ENCODE peak calls at places on chromosomes 7 and 10, in eight cellular contexts. V, E, K, D, F, Q, I and T are unnamed samples.

GRCh38 chr7:27113991-27114866 is 11.7 kb upstream of the HOXA2 start:
- DNase-seq in V (no peak), I (peak; percentile 72), F (no peak), E (peak; percentile 64), K (no peak), Q (no peak), D (no peak), T (no peak)

GRCh38 chr7:132568962-132569361 is 7.3 kb downstream of the PLXNA4 start:
- DNase-seq in I (no peak), V (no peak), K (no peak), F (no peak), Q (no peak), E (no peak), D (no peak), T (no peak)

GRCh38 chr7:26051021-26051420 is 101.0 kb upstream of the NFE2L3 start:
- DNase-seq in D (no peak), Q (no peak), K (no peak), E (no peak), V (no peak), I (no peak), F (no peak), T (no peak)

GRCh38 chr7:152435384-152436278 is at the start of gene KMT2C:
- DNase-seq in F (peak; percentile 53), D (no peak), I (peak; percentile 67), Q (peak; percentile 74), K (no peak), V (no peak), E (peak; percentile 79), T (no peak)

GRCh38 chr10:69649771-69650550 is 19.9 kb downstream of the FAM241B start:
- DNase-seq in K (no peak), Q (no peak), I (no peak), V (peak; percentile 15), F (no peak), D (no peak), E (no peak), T (no peak)

GRCh38 chr10:11036424-11037011 is 18.8 kb downstream of the CELF2 start:
- DNase-seq in K (no peak), I (peak; percentile 64), Q (peak; percentile 74), E (peak; percentile 69), D (no peak), V (peak; percentile 15), F (no peak), T (no peak)

GRCh38 chr7:23002698-23003097 is 11.2 kb downstream of the HYCC1 start:
- DNase-seq in I (no peak), F (no peak), V (no peak), D (no peak), K (no peak), Q (no peak), E (no peak), T (no peak)

GRCh38 chr7:40268836-40269235 is 134.0 kb downstream of the SUGCT start:
- DNase-seq in D (no peak), F (no peak), E (no peak), V (no peak), I (no peak), Q (no peak), K (no peak), T (no peak)

GRCh38 chr7:157876469-157877285 is 539.9 kb downstream of the DNAJB6 start:
- DNase-seq in K (no peak), D (no peak), V (no peak), I (no peak), F (no peak), E (no peak), Q (peak; percentile 56), T (no peak)

GRCh38 chr10:34148258-34148657 is 666.8 kb downstream of the PARD3 start:
- DNase-seq in E (no peak), F (no peak), I (no peak), V (no peak), Q (no peak), D (no peak), K (no peak), T (no peak)

GRCh38 chr10:7075110-7075509 is 335.7 kb downstream of the SFMBT2 start:
- DNase-seq in Q (no peak), I (no peak), D (no peak), V (no peak), K (no peak), E (no peak), F (no peak), T (no peak)

GRCh38 chr10:7519351-7519750 is 108.5 kb upstream of the SFMBT2 start:
- DNase-seq in F (no peak), K (no peak), V (no peak), D (no peak), I (no peak), Q (no peak), E (peak; percentile 15), T (no peak)

GRCh38 chr10:98267894-98268693 is at the start of gene LOXL4:
- DNase-seq in Q (no peak), D (no peak), I (peak; percentile 65), E (no peak), V (no peak), F (no peak), K (no peak), T (no peak)

GRCh38 chr7:80481196-80481884 is 30.5 kb downstream of the GNAT3 start:
- DNase-seq in V (peak; percentile 28), I (no peak), D (peak; percentile 18), K (no peak), Q (no peak), E (no peak), F (no peak), T (peak; percentile 25)

GRCh38 chr10:688287-688620 is 1.2 kb downstream of the DIP2C start:
- DNase-seq in K (no peak), F (no peak), D (no peak), Q (no peak), E (no peak), V (no peak), I (no peak), T (no peak)

GRCh38 chr10:128062837-128063563 is 63.2 kb downstream of the MKI67 start:
- DNase-seq in F (peak; percentile 69), K (no peak), E (peak; percentile 72), Q (no peak), I (no peak), V (no peak), D (no peak), T (no peak)

GRCh38 chr10:102133373-102134195 is 744 bp downstream of the PPRC1 start:
- DNase-seq in I (peak; percentile 92), V (no peak), E (peak; percentile 90), D (no peak), K (no peak), F (no peak), Q (peak; percentile 88), T (no peak)

GRCh38 chr10:3419719-3420495 is 247.3 kb upstream of the PITRM1 start:
- DNase-seq in E (no peak), V (no peak), Q (no peak), K (no peak), I (no peak), F (no peak), D (no peak), T (no peak)

GRCh38 chr10:60314306-60314940 is 75.3 kb downstream of the ANK3 start:
- DNase-seq in D (no peak), I (no peak), E (no peak), Q (no peak), V (no peak), F (no peak), K (no peak), T (peak; percentile 42)

DNA sequence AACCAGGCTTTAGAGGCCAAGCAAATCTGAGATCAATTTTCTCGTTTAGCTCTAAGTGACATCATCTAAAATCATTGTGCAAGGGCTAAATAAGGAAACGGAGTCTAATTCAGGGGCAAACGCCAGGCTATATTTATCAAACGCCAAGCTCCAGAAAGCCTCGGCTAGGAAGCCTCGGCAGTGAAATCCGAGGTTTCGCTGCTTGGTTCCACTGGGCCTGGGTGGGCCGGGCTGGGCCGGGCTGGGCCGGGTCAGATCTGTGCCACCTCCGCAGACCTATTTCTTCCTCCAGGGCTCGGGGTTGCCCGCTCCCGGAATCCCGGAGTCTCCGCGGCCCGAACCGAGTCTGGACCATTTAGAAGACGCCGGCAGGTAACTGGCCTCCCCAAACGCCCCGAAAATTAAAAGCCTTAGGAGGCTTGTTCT is 459 bp upstream of the FEZF1 start:
- DNase-seq in V (no peak), E (no peak), I (no peak), F (no peak), Q (no peak), K (no peak), D (no peak), T (no peak)
- H3K4me3 ChIP-seq in V (no peak overlapping the region), E (no peak overlapping the region), I (no peak overlapping the region), F (no peak overlapping the region), Q (peak overlapping the region; percentile 4), K (no peak overlapping the region), D (peak overlapping the region; percentile 36), T (no peak overlapping the region)

GRCh38 chr10:107918171-107918570 is 753.7 kb upstream of the SORCS1 start:
- DNase-seq in Q (no peak), I (no peak), F (no peak), E (no peak), V (no peak), D (no peak), K (no peak), T (no peak)

GRCh38 chr10:107919626-107920235 is 755.2 kb upstream of the SORCS1 start:
- DNase-seq in E (no peak), F (no peak), I (no peak), K (no peak), D (no peak), V (no peak), Q (no peak), T (no peak)

GRCh38 chr10:107914450-107915276 is 750.2 kb upstream of the SORCS1 start:
- DNase-seq in E (no peak), D (no peak), Q (peak; percentile 34), I (no peak), K (no peak), F (no peak), V (no peak), T (no peak)

GRCh38 chr10:107913317-107914294 is 749.1 kb upstream of the SORCS1 start:
- DNase-seq in I (no peak), Q (no peak), K (no peak), F (no peak), V (peak; percentile 79), D (no peak), E (no peak), T (no peak)

DNA sequence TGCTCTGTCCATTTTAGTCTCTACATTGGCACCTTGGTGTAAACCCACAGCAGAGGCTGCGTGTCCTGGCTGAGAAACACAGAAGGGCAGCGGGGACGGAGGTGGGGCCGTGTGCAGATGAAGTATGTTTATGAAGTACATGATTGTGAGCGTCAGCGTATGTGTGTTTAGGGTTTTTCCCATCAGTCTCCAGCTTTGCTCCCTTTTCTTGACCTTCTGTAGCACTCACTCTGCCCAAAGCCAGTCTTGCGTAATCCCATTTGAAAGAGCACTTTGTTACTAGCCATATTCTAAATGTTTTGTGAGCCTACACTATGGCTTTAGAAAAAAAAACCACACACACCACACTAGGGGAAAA is 750.8 kb upstream of the SORCS1 start:
- DNase-seq in E (no peak), V (no peak), D (no peak), K (no peak), F (no peak), Q (peak; percentile 22), I (no peak), T (no peak)
- H3K4me3 ChIP-seq in E (no peak overlapping the region), V (peak overlapping the region; percentile 84), D (peak overlapping the region; percentile 56), K (no peak overlapping the region), F (no peak overlapping the region), Q (peak overlapping the region; percentile 31), I (no peak overlapping the region), T (peak overlapping the region; percentile 45)

GRCh38 chr7:140231779-140232491 is 55.2 kb upstream of the KDM7A start:
- DNase-seq in I (no peak), E (no peak), K (no peak), Q (no peak), F (peak; percentile 50), D (no peak), V (no peak), T (no peak)
- H3K4me3 ChIP-seq in I (peak overlapping the region; percentile 33), E (no peak overlapping the region), K (no peak overlapping the region), Q (peak overlapping the region; percentile 50), F (peak overlapping the region; percentile 95), D (peak overlapping the region; percentile 63), V (peak overlapping the region; percentile 47), T (no peak overlapping the region)

GRCh38 chr7:16129431-16130126 is 291.8 kb downstream of the CRPPA start:
- DNase-seq in V (no peak), F (no peak), I (no peak), D (no peak), E (no peak), K (peak; percentile 76), Q (no peak), T (peak; percentile 32)
- H3K4me3 ChIP-seq in V (no peak overlapping the region), F (no peak overlapping the region), I (no peak overlapping the region), D (no peak overlapping the region), E (no peak overlapping the region), K (peak overlapping the region; percentile 4), Q (no peak overlapping the region), T (no peak overlapping the region)